ENCODE peak calls at places on chromosomes 13 and 19, in four cellular contexts. One of them, this sample, is unnamed.

GRCh38 chr19:4372630-4373367 is 27.5 kb downstream of the SH3GL1 start:
- DNase-seq in anterior cingulate cortex: no peak
- DNase-seq in naive thymus-derived CD4-positive, alpha-beta T cell: no peak
- DNase-seq in effector memory CD8-positive, alpha-beta T cell: no peak
- DNase-seq in this sample: no peak

GRCh38 chr13:56561327-56561726 is 579.4 kb upstream of the PRR20A start:
- DNase-seq in effector memory CD8-positive, alpha-beta T cell: no peak
- DNase-seq in naive thymus-derived CD4-positive, alpha-beta T cell: no peak
- DNase-seq in anterior cingulate cortex: no peak
- DNase-seq in this sample: no peak

GRCh38 chr13:75326173-75327131 is 155.5 kb downstream of the TBC1D4 start:
- DNase-seq in anterior cingulate cortex: no peak
- DNase-seq in naive thymus-derived CD4-positive, alpha-beta T cell: peak; percentile 82
- DNase-seq in effector memory CD8-positive, alpha-beta T cell: peak; percentile 6
- DNase-seq in this sample: no peak

GRCh38 chr13:114282143-114282685 is 813 bp downstream of the UPF3A start:
- DNase-seq in effector memory CD8-positive, alpha-beta T cell: no peak
- DNase-seq in naive thymus-derived CD4-positive, alpha-beta T cell: no peak
- DNase-seq in anterior cingulate cortex: peak; percentile 34
- DNase-seq in this sample: peak; percentile 57

GRCh38 chr13:75251188-75251587 is 230.8 kb downstream of the TBC1D4 start:
- DNase-seq in anterior cingulate cortex: no peak
- DNase-seq in naive thymus-derived CD4-positive, alpha-beta T cell: no peak
- DNase-seq in effector memory CD8-positive, alpha-beta T cell: no peak
- DNase-seq in this sample: no peak

GRCh38 chr19:920051-920857 is 3.1 kb downstream of the KISS1R start:
- DNase-seq in anterior cingulate cortex: no peak
- DNase-seq in naive thymus-derived CD4-positive, alpha-beta T cell: peak; percentile 67
- DNase-seq in effector memory CD8-positive, alpha-beta T cell: peak; percentile 51
- DNase-seq in this sample: peak; percentile 57

GRCh38 chr19:35267818-35268545 is 780 bp upstream of the USF2 start:
- DNase-seq in effector memory CD8-positive, alpha-beta T cell: peak; percentile 62
- DNase-seq in anterior cingulate cortex: peak; percentile 61
- DNase-seq in naive thymus-derived CD4-positive, alpha-beta T cell: peak; percentile 71
- DNase-seq in this sample: peak; percentile 76

GRCh38 chr19:51573331-51573730 is 2.2 kb downstream of the ZNF175 start:
- DNase-seq in anterior cingulate cortex: no peak
- DNase-seq in effector memory CD8-positive, alpha-beta T cell: no peak
- DNase-seq in naive thymus-derived CD4-positive, alpha-beta T cell: no peak
- DNase-seq in this sample: no peak

GRCh38 chr19:41933131-41933458 is 4.8 kb upstream of the ERFL start:
- DNase-seq in effector memory CD8-positive, alpha-beta T cell: no peak
- DNase-seq in anterior cingulate cortex: no peak
- DNase-seq in naive thymus-derived CD4-positive, alpha-beta T cell: no peak
- DNase-seq in this sample: no peak

GRCh38 chr19:18915639-18916038 is 3.5 kb downstream of the COPE start:
- DNase-seq in naive thymus-derived CD4-positive, alpha-beta T cell: no peak
- DNase-seq in effector memory CD8-positive, alpha-beta T cell: no peak
- DNase-seq in anterior cingulate cortex: peak; percentile 76
- DNase-seq in this sample: peak; percentile 40

GRCh38 chr19:35767288-35768081 is 7.9 kb upstream of the ARHGAP33 start:
- DNase-seq in naive thymus-derived CD4-positive, alpha-beta T cell: no peak
- DNase-seq in anterior cingulate cortex: no peak
- DNase-seq in effector memory CD8-positive, alpha-beta T cell: no peak
- DNase-seq in this sample: peak; percentile 91